ENCODE peak calls at places on chromosomes 7 and 10, in ten cellular contexts. One of them, this sample, is unnamed.

GRCh38 chr10:99859585-99859984 is 77.1 kb downstream of the ABCC2 start:
- DNase-seq in LNCaP clone FGC: no peak
- DNase-seq in MCF 10A: peak
- DNase-seq in cardiac fibroblast: no peak
- DNase-seq in ovary: no peak
- DNase-seq in progenitor cell of endocrine pancreas: no peak
- DNase-seq in fibroblast of lung: no peak
- DNase-seq in CD14-positive monocyte: no peak
- DNase-seq in HFFc6: no peak
- DNase-seq in IMR-90: no peak
- DNase-seq in this sample: no peak

GRCh38 chr7:94298943-94299342 is 95.8 kb upstream of the COL1A2 start:
- DNase-seq in LNCaP clone FGC: no peak
- DNase-seq in ovary: peak
- DNase-seq in CD14-positive monocyte: no peak
- DNase-seq in IMR-90: peak
- DNase-seq in progenitor cell of endocrine pancreas: no peak
- DNase-seq in cardiac fibroblast: peak
- DNase-seq in fibroblast of lung: peak
- DNase-seq in MCF 10A: no peak
- DNase-seq in HFFc6: peak
- DNase-seq in this sample: no peak

GRCh38 chr7:100682991-100683658 is 9.6 kb downstream of the GNB2 start:
- DNase-seq in cardiac fibroblast: no peak
- DNase-seq in fibroblast of lung: no peak
- DNase-seq in CD14-positive monocyte: no peak
- DNase-seq in IMR-90: no peak
- DNase-seq in progenitor cell of endocrine pancreas: no peak
- DNase-seq in MCF 10A: no peak
- DNase-seq in LNCaP clone FGC: no peak
- DNase-seq in HFFc6: no peak
- DNase-seq in ovary: peak
- DNase-seq in this sample: no peak

GRCh38 chr7:129947701-129948100 is 5.1 kb downstream of the UBE2H start:
- DNase-seq in fibroblast of lung: peak
- DNase-seq in IMR-90: no peak
- DNase-seq in MCF 10A: no peak
- DNase-seq in cardiac fibroblast: peak
- DNase-seq in ovary: no peak
- DNase-seq in HFFc6: no peak
- DNase-seq in CD14-positive monocyte: no peak
- DNase-seq in LNCaP clone FGC: no peak
- DNase-seq in progenitor cell of endocrine pancreas: no peak
- DNase-seq in this sample: no peak

GRCh38 chr10:33509231-33509871 is 174.9 kb upstream of the NRP1 start:
- DNase-seq in IMR-90: peak
- DNase-seq in cardiac fibroblast: peak
- DNase-seq in MCF 10A: peak
- DNase-seq in LNCaP clone FGC: peak
- DNase-seq in fibroblast of lung: peak
- DNase-seq in CD14-positive monocyte: peak
- DNase-seq in progenitor cell of endocrine pancreas: no peak
- DNase-seq in HFFc6: peak
- DNase-seq in ovary: no peak
- DNase-seq in this sample: no peak

GRCh38 chr7:6510476-6511133 is 40.7 kb downstream of the GRID2IP start:
- DNase-seq in CD14-positive monocyte: no peak
- DNase-seq in IMR-90: no peak
- DNase-seq in MCF 10A: no peak
- DNase-seq in HFFc6: no peak
- DNase-seq in LNCaP clone FGC: no peak
- DNase-seq in progenitor cell of endocrine pancreas: no peak
- DNase-seq in fibroblast of lung: no peak
- DNase-seq in ovary: no peak
- DNase-seq in cardiac fibroblast: no peak
- DNase-seq in this sample: no peak

GRCh38 chr10:98470850-98471249 is 24.1 kb upstream of the HPS1 start:
- DNase-seq in IMR-90: no peak
- DNase-seq in LNCaP clone FGC: no peak
- DNase-seq in progenitor cell of endocrine pancreas: no peak
- DNase-seq in CD14-positive monocyte: no peak
- DNase-seq in fibroblast of lung: no peak
- DNase-seq in MCF 10A: no peak
- DNase-seq in cardiac fibroblast: no peak
- DNase-seq in HFFc6: peak
- DNase-seq in ovary: no peak
- DNase-seq in this sample: no peak

GRCh38 chr10:133328358-133329343 is 8.0 kb downstream of the CALY start:
- DNase-seq in MCF 10A: no peak
- DNase-seq in cardiac fibroblast: no peak
- DNase-seq in progenitor cell of endocrine pancreas: no peak
- DNase-seq in IMR-90: no peak
- DNase-seq in CD14-positive monocyte: no peak
- DNase-seq in LNCaP clone FGC: no peak
- DNase-seq in ovary: no peak
- DNase-seq in HFFc6: no peak
- DNase-seq in fibroblast of lung: no peak
- DNase-seq in this sample: no peak

GRCh38 chr10:124127563-124127962 is 34.2 kb upstream of the CHST15 start:
- DNase-seq in fibroblast of lung: no peak
- DNase-seq in ovary: no peak
- DNase-seq in MCF 10A: no peak
- DNase-seq in cardiac fibroblast: no peak
- DNase-seq in progenitor cell of endocrine pancreas: no peak
- DNase-seq in HFFc6: no peak
- DNase-seq in IMR-90: no peak
- DNase-seq in LNCaP clone FGC: no peak
- DNase-seq in CD14-positive monocyte: no peak
- DNase-seq in this sample: no peak

GRCh38 chr7:121603886-121604285 is 207.8 kb upstream of the FAM3C start:
- DNase-seq in CD14-positive monocyte: no peak
- DNase-seq in fibroblast of lung: no peak
- DNase-seq in progenitor cell of endocrine pancreas: no peak
- DNase-seq in cardiac fibroblast: no peak
- DNase-seq in ovary: no peak
- DNase-seq in HFFc6: no peak
- DNase-seq in LNCaP clone FGC: no peak
- DNase-seq in MCF 10A: no peak
- DNase-seq in IMR-90: no peak
- DNase-seq in this sample: no peak

GRCh38 chr10:117162093-117163021 is 24.3 kb upstream of the VAX1 start:
- DNase-seq in LNCaP clone FGC: no peak
- DNase-seq in MCF 10A: no peak
- DNase-seq in cardiac fibroblast: no peak
- DNase-seq in progenitor cell of endocrine pancreas: no peak
- DNase-seq in ovary: no peak
- DNase-seq in HFFc6: no peak
- DNase-seq in IMR-90: no peak
- DNase-seq in fibroblast of lung: no peak
- DNase-seq in CD14-positive monocyte: no peak
- DNase-seq in this sample: no peak

GRCh38 chr7:131626643-131627042 is 70.2 kb upstream of the PODXL start:
- DNase-seq in progenitor cell of endocrine pancreas: no peak
- DNase-seq in IMR-90: no peak
- DNase-seq in ovary: no peak
- DNase-seq in fibroblast of lung: no peak
- DNase-seq in cardiac fibroblast: no peak
- DNase-seq in HFFc6: no peak
- DNase-seq in LNCaP clone FGC: no peak
- DNase-seq in MCF 10A: no peak
- DNase-seq in CD14-positive monocyte: no peak
- DNase-seq in this sample: no peak

GRCh38 chr10:133031541-133032125 is 56.1 kb upstream of the ADGRA1 start:
- DNase-seq in cardiac fibroblast: no peak
- DNase-seq in ovary: no peak
- DNase-seq in LNCaP clone FGC: no peak
- DNase-seq in MCF 10A: no peak
- DNase-seq in IMR-90: no peak
- DNase-seq in HFFc6: no peak
- DNase-seq in CD14-positive monocyte: no peak
- DNase-seq in progenitor cell of endocrine pancreas: no peak
- DNase-seq in fibroblast of lung: no peak
- DNase-seq in this sample: no peak

GRCh38 chr10:83994351-83994750 is 145.0 kb upstream of the GHITM start:
- DNase-seq in cardiac fibroblast: no peak
- DNase-seq in IMR-90: no peak
- DNase-seq in ovary: no peak
- DNase-seq in LNCaP clone FGC: no peak
- DNase-seq in CD14-positive monocyte: no peak
- DNase-seq in fibroblast of lung: no peak
- DNase-seq in HFFc6: no peak
- DNase-seq in progenitor cell of endocrine pancreas: no peak
- DNase-seq in MCF 10A: no peak
- DNase-seq in this sample: no peak

GRCh38 chr10:113108180-113108835 is 158.3 kb downstream of the TCF7L2 start:
- DNase-seq in fibroblast of lung: no peak
- DNase-seq in HFFc6: no peak
- DNase-seq in CD14-positive monocyte: peak
- DNase-seq in ovary: no peak
- DNase-seq in MCF 10A: peak
- DNase-seq in progenitor cell of endocrine pancreas: peak
- DNase-seq in IMR-90: no peak
- DNase-seq in cardiac fibroblast: no peak
- DNase-seq in LNCaP clone FGC: no peak
- DNase-seq in this sample: no peak

DNA sequence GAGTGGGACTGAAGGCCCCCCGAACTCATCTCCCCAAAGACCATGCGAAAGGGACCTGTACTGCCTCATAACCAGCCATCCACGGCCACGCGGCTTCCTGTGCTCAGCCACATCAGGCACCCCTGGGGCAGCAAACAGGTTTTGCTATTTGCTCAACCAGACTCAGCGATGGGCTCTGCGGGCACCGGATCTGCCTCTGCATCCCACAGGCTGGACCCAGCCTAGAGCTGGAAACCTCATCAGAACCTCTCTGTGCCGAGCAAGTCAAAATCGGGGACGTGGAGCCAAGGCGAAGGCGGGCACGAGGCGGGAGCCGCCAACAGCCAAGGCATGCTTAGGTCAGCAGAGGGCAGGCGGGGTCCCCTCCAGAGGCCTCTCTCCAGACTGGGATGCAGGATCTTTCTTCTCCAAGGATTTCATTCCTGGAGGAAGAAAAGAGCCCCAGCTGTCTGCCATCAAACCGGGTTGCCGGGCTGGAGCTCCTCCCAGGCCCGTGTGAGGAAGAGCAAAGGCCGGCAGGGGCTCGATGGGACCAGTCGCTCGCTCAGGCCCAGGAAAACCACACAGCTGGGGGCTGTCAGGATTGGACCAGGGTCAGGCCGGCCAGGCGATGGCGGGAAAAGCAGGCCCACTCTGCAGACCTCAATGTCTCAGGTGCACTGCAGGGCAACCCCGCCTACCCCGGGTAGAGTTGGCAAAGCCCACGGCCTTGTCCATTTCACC is 98.3 kb upstream of the DNAAF5 start:
- DNase-seq in IMR-90: no peak
- DNase-seq in HFFc6: no peak
- DNase-seq in CD14-positive monocyte: no peak
- DNase-seq in cardiac fibroblast: no peak
- DNase-seq in progenitor cell of endocrine pancreas: no peak
- DNase-seq in ovary: peak
- DNase-seq in LNCaP clone FGC: no peak
- DNase-seq in fibroblast of lung: no peak
- DNase-seq in MCF 10A: no peak
- DNase-seq in this sample: no peak
- TF ChIP-seq CTCF in IMR-90: no peak
- TF ChIP-seq CTCF in HFFc6: no peak
- TF ChIP-seq CTCF in CD14-positive monocyte: no peak
- TF ChIP-seq CTCF in cardiac fibroblast: no peak
- TF ChIP-seq CTCF in progenitor cell of endocrine pancreas: no peak
- TF ChIP-seq CTCF in ovary: no peak
- TF ChIP-seq CTCF in LNCaP clone FGC: no peak
- TF ChIP-seq CTCF in fibroblast of lung: no peak
- TF ChIP-seq CTCF in MCF 10A: no peak
- TF ChIP-seq CTCF in this sample: no peak

GRCh38 chr10:4267084-4267774 is 482.2 kb upstream of the KLF6 start:
- DNase-seq in CD14-positive monocyte: no peak
- DNase-seq in IMR-90: peak
- DNase-seq in ovary: no peak
- DNase-seq in HFFc6: no peak
- DNase-seq in progenitor cell of endocrine pancreas: no peak
- DNase-seq in fibroblast of lung: peak
- DNase-seq in cardiac fibroblast: peak
- DNase-seq in LNCaP clone FGC: no peak
- DNase-seq in MCF 10A: peak
- DNase-seq in this sample: no peak
- TF ChIP-seq CTCF in CD14-positive monocyte: no peak
- TF ChIP-seq CTCF in IMR-90: peak
- TF ChIP-seq CTCF in ovary: no peak
- TF ChIP-seq CTCF in HFFc6: peak
- TF ChIP-seq CTCF in progenitor cell of endocrine pancreas: no peak
- TF ChIP-seq CTCF in fibroblast of lung: no peak
- TF ChIP-seq CTCF in cardiac fibroblast: peak
- TF ChIP-seq CTCF in LNCaP clone FGC: peak
- TF ChIP-seq CTCF in MCF 10A: peak
- TF ChIP-seq CTCF in this sample: peak

DNA sequence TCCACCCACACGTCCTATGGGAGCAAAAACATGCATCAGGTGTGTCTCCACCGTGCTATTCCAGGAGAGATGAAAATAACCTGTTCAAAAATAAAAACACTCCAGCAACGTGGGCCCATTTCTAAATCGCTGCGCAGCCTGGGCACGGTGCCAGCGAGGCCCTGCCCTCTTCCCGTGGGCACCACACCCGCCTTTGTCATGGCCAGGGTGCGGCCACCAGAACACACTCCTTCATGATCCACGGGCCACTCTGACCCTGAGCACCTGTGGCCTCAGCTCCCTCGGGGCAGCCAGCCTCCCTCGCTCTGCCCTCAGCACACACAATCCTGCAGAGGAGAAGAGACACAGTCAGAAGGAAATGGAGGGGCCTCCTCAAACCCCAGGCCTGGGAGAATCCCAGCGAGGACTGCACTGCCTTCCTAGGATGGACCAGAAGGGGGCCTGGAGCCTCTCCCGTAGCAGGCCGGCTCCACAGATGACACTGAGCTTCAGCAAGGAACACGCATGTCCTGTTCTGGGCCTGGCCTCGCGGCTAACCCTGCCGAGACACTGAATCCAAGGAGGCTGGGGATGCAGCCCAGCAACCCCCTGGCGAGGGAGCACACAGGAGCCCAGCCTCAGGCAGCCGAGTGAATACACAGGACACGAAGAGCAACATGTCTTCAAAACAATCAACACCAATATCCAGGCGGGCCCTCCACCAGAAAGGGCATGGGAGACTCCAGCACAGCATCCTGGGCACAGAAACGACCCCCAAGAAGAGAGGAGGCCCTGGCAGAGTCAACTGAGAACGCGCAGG is 169.0 kb downstream of the MAD1L1 start:
- DNase-seq in MCF 10A: peak
- DNase-seq in CD14-positive monocyte: no peak
- DNase-seq in cardiac fibroblast: no peak
- DNase-seq in IMR-90: peak
- DNase-seq in progenitor cell of endocrine pancreas: no peak
- DNase-seq in LNCaP clone FGC: no peak
- DNase-seq in ovary: no peak
- DNase-seq in fibroblast of lung: peak
- DNase-seq in HFFc6: no peak
- DNase-seq in this sample: no peak
- TF ChIP-seq CTCF in MCF 10A: no peak
- TF ChIP-seq CTCF in CD14-positive monocyte: no peak
- TF ChIP-seq CTCF in cardiac fibroblast: no peak
- TF ChIP-seq CTCF in IMR-90: peak
- TF ChIP-seq CTCF in progenitor cell of endocrine pancreas: no peak
- TF ChIP-seq CTCF in LNCaP clone FGC: no peak
- TF ChIP-seq CTCF in ovary: no peak
- TF ChIP-seq CTCF in fibroblast of lung: peak
- TF ChIP-seq CTCF in HFFc6: peak
- TF ChIP-seq CTCF in this sample: peak

GRCh38 chr7:134845461-134845860 is 66.0 kb downstream of the CALD1 start:
- DNase-seq in IMR-90: no peak
- DNase-seq in progenitor cell of endocrine pancreas: no peak
- DNase-seq in fibroblast of lung: no peak
- DNase-seq in LNCaP clone FGC: no peak
- DNase-seq in ovary: no peak
- DNase-seq in cardiac fibroblast: peak
- DNase-seq in MCF 10A: peak
- DNase-seq in CD14-positive monocyte: no peak
- DNase-seq in HFFc6: no peak
- DNase-seq in this sample: no peak
- TF ChIP-seq CTCF in IMR-90: peak
- TF ChIP-seq CTCF in progenitor cell of endocrine pancreas: peak
- TF ChIP-seq CTCF in fibroblast of lung: peak
- TF ChIP-seq CTCF in LNCaP clone FGC: peak
- TF ChIP-seq CTCF in ovary: no peak
- TF ChIP-seq CTCF in cardiac fibroblast: peak
- TF ChIP-seq CTCF in MCF 10A: peak
- TF ChIP-seq CTCF in CD14-positive monocyte: no peak
- TF ChIP-seq CTCF in HFFc6: peak
- TF ChIP-seq CTCF in this sample: peak